ENCODE peak calls at places on chromosomes 4 and X, in four cellular contexts. Y, X, E and O are unnamed samples.

GRCh38 chrX:107673933-107674479 is 45.7 kb downstream of the PRPS1 start:
- DNase-seq in Y (no peak), X (peak; percentile 85), E (peak; percentile 84), O (peak; percentile 95)

GRCh38 chrX:155334486-155335316 is at the start of gene CLIC2:
- DNase-seq in Y (no peak), X (peak; percentile 12), E (no peak), O (no peak)

GRCh38 chrX:15430584-15430983 is 46.4 kb upstream of the VEGFD start:
- DNase-seq in Y (no peak), X (no peak), E (no peak), O (no peak)

GRCh38 chr4:148329751-148330150 is 112.5 kb downstream of the NR3C2 start:
- DNase-seq in Y (no peak), X (no peak), E (no peak), O (peak; percentile 54)

GRCh38 chr4:21815651-21816050 is 132.9 kb downstream of the KCNIP4 start:
- DNase-seq in Y (no peak), X (no peak), E (no peak), O (no peak)

GRCh38 chrX:2841511-2841910 is 12.8 kb downstream of the GYG2 start:
- DNase-seq in Y (no peak), X (no peak), E (no peak), O (no peak)

GRCh38 chrX:32642283-32642682 is 569.1 kb downstream of the DMD start:
- DNase-seq in Y (no peak), X (no peak), E (no peak), O (no peak)

GRCh38 chrX:3295731-3296130 is 50.7 kb downstream of the MXRA5 start:
- DNase-seq in Y (peak; percentile 42), X (no peak), E (peak; percentile 5), O (peak; percentile 0)

GRCh38 chr4:8040607-8041006 is 100.9 kb upstream of the AFAP1 start:
- DNase-seq in Y (no peak), X (no peak), E (no peak), O (peak; percentile 17)

GRCh38 chrX:80879916-80880315 is 70.2 kb upstream of the BRWD3 start:
- DNase-seq in Y (no peak), X (no peak), E (no peak), O (no peak)

GRCh38 chrX:47097018-47097417 is 18.8 kb downstream of the RGN start:
- DNase-seq in Y (no peak), X (no peak), E (no peak), O (no peak)

GRCh38 chrX:43087825-43088224 is 309.9 kb upstream of the PPP1R2C start:
- DNase-seq in Y (no peak), X (no peak), E (no peak), O (no peak)

GRCh38 chr4:146260521-146260920 is 46.2 kb downstream of the REELD1 start:
- DNase-seq in Y (no peak), X (no peak), E (no peak), O (no peak)

GRCh38 chr4:28151314-28151713 is 1290.7 kb downstream of the STIM2 start:
- DNase-seq in Y (no peak), X (no peak), E (no peak), O (no peak)

GRCh38 chrX:111200327-111200726 is 70.0 kb downstream of the CAPN6 start:
- DNase-seq in Y (no peak), X (no peak), E (no peak), O (no peak)

GRCh38 chrX:111199505-111199904 is 70.8 kb downstream of the CAPN6 start:
- DNase-seq in Y (no peak), X (no peak), E (no peak), O (no peak)
- H3K4me3 ChIP-seq in Y (no peak overlapping the region), X (no peak overlapping the region), E (no peak overlapping the region), O (no peak overlapping the region)

DNA sequence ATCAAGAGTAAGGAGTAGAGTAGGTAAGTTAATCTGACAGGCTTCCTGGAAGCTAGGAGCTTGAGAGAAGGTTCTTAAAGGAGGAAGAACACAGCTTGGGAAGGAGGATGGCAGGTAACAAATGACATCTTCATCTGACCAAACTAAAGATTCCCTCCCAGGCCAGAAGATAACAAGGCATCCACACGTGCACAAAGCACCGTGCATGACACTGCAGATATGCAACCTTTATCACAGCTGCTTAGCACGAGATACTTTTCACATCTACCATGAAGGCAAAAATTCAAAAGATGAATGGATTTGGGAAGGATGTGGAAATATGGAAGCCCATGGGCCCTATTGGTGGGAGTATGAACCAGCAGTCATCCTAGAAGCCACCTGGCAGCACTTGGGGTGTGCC is 34.3 kb downstream of the CD99L2 start:
- DNase-seq in Y (no peak), X (no peak), E (no peak), O (no peak)
- H3K4me1 ChIP-seq in Y (no peaks in the 10 kb centered on the region), X (no peaks in the 10 kb centered on the region), E (no peaks in the 10 kb centered on the region), O (no peaks in the 10 kb centered on the region)

GRCh38 chr4:173522874-173523395 is 7.1 kb downstream of the HAND2 start:
- DNase-seq in Y (no peak), X (no peak), E (no peak), O (peak; percentile 61)
- H3K4me3 ChIP-seq in Y (peak overlapping the region; percentile 45), X (no peak overlapping the region), E (no peak overlapping the region), O (peak overlapping the region; percentile 96)

DNA sequence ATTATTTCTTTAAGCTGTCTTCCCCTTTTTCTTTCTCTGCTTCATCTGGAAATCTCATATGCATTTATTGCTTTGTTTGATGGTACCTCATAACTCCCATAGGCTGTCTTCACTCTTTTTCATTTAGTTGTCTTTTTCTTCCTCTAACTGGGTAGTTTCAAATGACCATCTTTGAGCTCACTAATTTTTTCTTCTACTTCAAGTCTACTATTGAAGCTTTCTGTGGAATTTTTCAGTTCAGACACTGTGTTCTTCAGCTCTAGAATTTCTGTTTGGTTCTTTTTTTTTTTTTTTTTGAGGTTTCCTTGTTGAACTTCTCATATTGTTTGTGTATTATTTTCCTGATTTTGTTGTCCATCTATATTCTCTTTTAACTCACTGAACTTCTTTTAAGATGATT is 23.0 kb downstream of the CASK start:
- DNase-seq in Y (no peak), X (no peak), E (peak; percentile 12), O (no peak)
- H3K4me1 ChIP-seq in Y (no peaks in the 10 kb centered on the region), X (no peaks in the 10 kb centered on the region), E (no peaks in the 10 kb centered on the region), O (no peaks in the 10 kb centered on the region)

GRCh38 chr4:123816462-123816861 is 419.9 kb downstream of the SPRY1 start:
- DNase-seq in Y (no peak), X (no peak), E (no peak), O (no peak)

GRCh38 chr4:123807866-123808265 is 411.3 kb downstream of the SPRY1 start:
- DNase-seq in Y (no peak), X (no peak), E (peak; percentile 23), O (no peak)

GRCh38 chr4:123809864-123810263 is 413.3 kb downstream of the SPRY1 start:
- DNase-seq in Y (no peak), X (no peak), E (no peak), O (no peak)

GRCh38 chr4:123813901-123814300 is 417.3 kb downstream of the SPRY1 start:
- DNase-seq in Y (no peak), X (no peak), E (no peak), O (no peak)

DNA sequence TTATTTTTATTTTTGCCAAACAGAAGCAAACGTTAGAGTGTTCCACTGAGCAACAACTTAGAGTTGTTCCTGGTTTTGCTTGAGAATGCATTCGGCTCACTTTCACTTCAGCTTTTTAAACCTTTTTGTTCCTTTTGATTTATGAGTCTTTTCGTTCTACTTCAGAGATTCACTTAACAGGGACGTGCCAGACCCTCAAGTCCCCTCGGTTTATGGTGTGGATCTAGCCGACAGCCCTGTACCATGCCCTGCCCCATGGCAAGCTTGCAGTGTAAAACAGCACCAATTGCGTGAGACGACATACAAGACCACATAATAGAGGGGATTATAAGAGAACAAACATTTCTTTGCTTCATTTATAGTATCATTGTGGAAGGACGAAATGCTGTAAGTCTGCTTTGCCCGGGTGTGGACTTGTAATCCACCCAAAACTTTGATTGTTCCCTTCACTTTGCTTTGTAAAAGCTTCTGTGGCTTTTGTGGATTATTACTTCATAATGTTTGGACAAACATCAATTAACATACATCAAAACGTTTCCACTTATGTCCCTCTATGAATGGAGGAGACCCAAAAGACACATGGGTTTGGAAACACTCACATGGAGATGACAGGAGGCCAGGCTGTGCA is 415.3 kb downstream of the SPRY1 start:
- DNase-seq in Y (no peak), X (no peak), E (peak; percentile 81), O (no peak)
- H3K4me3 ChIP-seq in Y (no peak overlapping the region), X (no peak overlapping the region), E (peak overlapping the region; percentile 35), O (no peak overlapping the region)

DNA sequence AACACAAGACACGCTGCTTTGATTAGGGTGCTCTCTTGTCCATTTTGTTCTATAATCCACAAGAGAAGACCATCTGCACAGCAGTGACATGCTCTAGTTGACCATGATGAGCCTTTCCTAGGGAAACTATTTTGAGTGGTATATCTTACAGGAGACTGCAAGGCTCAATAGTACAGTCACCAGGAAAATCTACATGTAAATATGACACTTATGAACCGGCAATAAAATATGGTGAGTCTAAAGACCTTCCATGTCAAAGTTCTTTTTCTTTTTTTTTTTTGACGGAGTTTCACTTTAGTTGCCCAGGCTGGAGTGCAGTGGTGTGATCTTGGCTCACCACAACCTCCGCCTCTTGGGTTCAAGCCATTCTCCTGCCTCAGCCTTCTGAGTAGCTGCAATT is 103.7 kb downstream of the MGST2 start:
- DNase-seq in Y (no peak), X (no peak), E (no peak), O (no peak)
- H3K4me1 ChIP-seq in Y (no peaks in the 10 kb centered on the region), X (no peaks in the 10 kb centered on the region), E (peaks cover 6% of the 10 kb centered on the region), O (peaks cover 16% of the 10 kb centered on the region)

GRCh38 chr4:175951794-175952193 is 113.8 kb upstream of the WDR17 start:
- DNase-seq in Y (no peak), X (peak; percentile 84), E (no peak), O (no peak)

GRCh38 chr4:175946472-175947116 is 119.0 kb upstream of the WDR17 start:
- DNase-seq in Y (no peak), X (no peak), E (peak; percentile 19), O (no peak)

DNA sequence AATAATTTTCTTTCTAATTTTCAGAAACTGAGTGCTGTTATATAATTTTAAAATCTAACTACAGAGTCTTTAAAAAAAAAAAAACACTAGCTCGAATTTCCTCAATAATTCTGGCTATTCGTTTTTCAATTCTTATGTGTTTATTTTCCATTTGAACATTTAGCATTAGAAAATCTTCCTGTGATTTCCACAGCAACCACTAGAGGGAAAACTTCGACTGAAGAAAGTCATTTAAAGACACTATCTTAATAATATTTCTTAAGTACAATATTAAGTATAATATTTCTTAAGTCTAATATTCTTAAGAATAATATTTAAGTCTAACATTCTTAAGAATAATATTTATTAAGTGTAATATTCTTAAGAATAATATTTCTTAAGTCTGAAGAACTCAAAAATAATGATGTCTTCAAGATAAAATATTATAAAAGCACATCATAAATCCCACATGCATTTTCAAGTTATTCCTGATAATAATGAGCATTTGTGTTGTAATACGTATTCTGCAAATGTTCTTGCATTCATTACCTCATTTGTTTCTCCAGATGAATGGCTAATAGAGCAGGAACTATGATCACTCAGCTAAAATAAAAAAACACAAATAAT is 118.4 kb upstream of the WDR17 start:
- DNase-seq in Y (no peak), X (no peak), E (peak; percentile 51), O (peak; percentile 25)
- H3K4me3 ChIP-seq in Y (no peak overlapping the region), X (no peak overlapping the region), E (no peak overlapping the region), O (no peak overlapping the region)

DNA sequence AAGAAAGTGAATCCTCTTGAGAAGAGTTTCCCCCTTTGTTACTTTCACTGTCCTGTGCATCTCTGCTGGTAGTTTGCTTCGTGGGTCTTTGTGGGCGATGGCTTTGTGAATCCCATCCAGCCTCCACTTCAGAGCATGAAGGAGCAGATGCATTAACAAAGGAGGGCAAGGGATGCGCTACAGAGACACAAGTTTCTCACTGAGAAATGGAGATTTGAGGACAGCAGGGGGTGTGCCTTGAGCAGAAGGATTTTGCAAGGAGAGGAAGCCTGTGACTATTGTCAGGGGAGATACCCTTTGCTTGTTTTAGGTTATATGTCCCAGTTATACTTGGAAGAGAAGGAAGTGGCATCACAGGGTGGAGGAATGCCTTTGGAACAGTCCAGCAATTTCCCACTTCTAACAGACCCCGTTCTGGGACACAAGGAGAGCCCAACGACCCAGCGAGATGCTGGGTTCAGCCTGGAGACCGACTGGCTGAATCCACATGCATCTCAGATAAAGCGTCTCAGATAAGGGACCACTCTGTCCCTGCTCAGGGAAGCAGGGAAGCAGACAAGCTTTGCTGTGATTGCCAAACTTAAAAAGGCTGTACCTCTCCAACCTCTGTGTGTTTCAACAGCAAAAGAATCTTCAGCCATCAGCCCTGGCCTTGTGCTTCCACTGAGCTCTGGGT is 314.6 kb upstream of the GATB start:
- DNase-seq in Y (no peak), X (no peak), E (no peak), O (no peak)
- H3K4me1 ChIP-seq in Y (peaks cover 9% of the 10 kb centered on the region), X (no peaks in the 10 kb centered on the region), E (peaks cover 7% of the 10 kb centered on the region), O (peaks cover 18% of the 10 kb centered on the region)